ENCODE peak calls at places on chromosome 13, in six cellular contexts. S, U, K, C, P and W are unnamed samples.

GRCh38 chr13:29676535-29676934 is 81.0 kb upstream of the SLC7A1 start:
- DNase-seq in S (no peak), U (peak; percentile 82), K (peak; percentile 9), C (no peak), P (no peak), W (no peak)

GRCh38 chr13:19766637-19767036 is 16.1 kb downstream of the PSPC1 start:
- DNase-seq in S (peak; percentile 68), U (no peak), K (no peak), C (no peak), P (no peak), W (no peak)

GRCh38 chr13:97354808-97355207 is 79.2 kb upstream of the RAP2A start:
- DNase-seq in S (no peak), U (no peak), K (no peak), C (no peak), P (no peak), W (no peak)

GRCh38 chr13:49806126-49806536 is 13.6 kb upstream of the KPNA3 start:
- DNase-seq in S (no peak), U (no peak), K (no peak), C (no peak), P (no peak), W (no peak)

GRCh38 chr13:79226250-79226649 is 179.8 kb downstream of the RBM26 start:
- DNase-seq in S (no peak), U (no peak), K (no peak), C (no peak), P (no peak), W (no peak)

GRCh38 chr13:19910336-19911072 is 47.1 kb upstream of the ZMYM5 start:
- DNase-seq in S (no peak), U (peak; percentile 1), K (peak; percentile 9), C (peak; percentile 41), P (no peak), W (no peak)

GRCh38 chr13:62357887-62358645 is 942.4 kb upstream of the PCDH20 start:
- DNase-seq in S (peak; percentile 88), U (peak; percentile 12), K (peak; percentile 54), C (peak; percentile 83), P (no peak), W (peak; percentile 43)

GRCh38 chr13:27172495-27172842 is 858 bp upstream of the USP12 start:
- DNase-seq in S (no peak), U (peak; percentile 36), K (no peak), C (peak; percentile 58), P (no peak), W (no peak)

GRCh38 chr13:25899464-25899863 is 152.4 kb downstream of the SHISA2 start:
- DNase-seq in S (no peak), U (no peak), K (no peak), C (no peak), P (no peak), W (no peak)

GRCh38 chr13:91185294-91185863 is 162.1 kb upstream of the MIR17HG start:
- DNase-seq in S (peak; percentile 29), U (no peak), K (peak; percentile 46), C (peak; percentile 53), P (no peak), W (peak; percentile 10)

GRCh38 chr13:44854264-44855060 is 134.8 kb downstream of the NUFIP1 start:
- DNase-seq in S (peak; percentile 40), U (no peak), K (no peak), C (no peak), P (no peak), W (no peak)

GRCh38 chr13:24899601-24900000 is 135.6 kb downstream of the RNF17 start:
- DNase-seq in S (no peak), U (no peak), K (peak; percentile 51), C (peak; percentile 48), P (no peak), W (no peak)

GRCh38 chr13:74871671-74872070 is 610.3 kb downstream of the TBC1D4 start:
- DNase-seq in S (no peak), U (peak; percentile 11), K (no peak), C (no peak), P (no peak), W (peak; percentile 20)

GRCh38 chr13:31349156-31349555 is 149.4 kb downstream of the B3GLCT start:
- DNase-seq in S (no peak), U (no peak), K (no peak), C (no peak), P (no peak), W (no peak)

GRCh38 chr13:32894589-32895001 is 121.6 kb upstream of the KL start:
- DNase-seq in S (no peak), U (peak; percentile 80), K (no peak), C (peak; percentile 59), P (no peak), W (no peak)

GRCh38 chr13:44196186-44196751 is 177.4 kb upstream of the SERP2 start:
- DNase-seq in S (no peak), U (no peak), K (no peak), C (no peak), P (no peak), W (no peak)

GRCh38 chr13:73467103-73467502 is 408.3 kb downstream of the KLF5 start:
- DNase-seq in S (no peak), U (no peak), K (peak; percentile 14), C (no peak), P (no peak), W (no peak)

GRCh38 chr13:94269557-94269956 is 209.9 kb downstream of the DCT start:
- DNase-seq in S (no peak), U (no peak), K (no peak), C (no peak), P (no peak), W (no peak)

GRCh38 chr13:57632276-57633140 is 964 bp downstream of the PCDH17 start:
- DNase-seq in S (peak; percentile 57), U (no peak), K (peak; percentile 39), C (no peak), P (peak; percentile 20), W (no peak)

GRCh38 chr13:50257646-50258045 is 242.4 kb downstream of the KCNRG start:
- DNase-seq in S (no peak), U (no peak), K (no peak), C (no peak), P (no peak), W (no peak)

GRCh38 chr13:23828866-23829265 is 60.3 kb downstream of the MIPEP start:
- DNase-seq in S (no peak), U (peak; percentile 71), K (peak; percentile 36), C (peak; percentile 35), P (no peak), W (no peak)

GRCh38 chr13:82614086-82614485 is 1268.2 kb downstream of the SLITRK1 start:
- DNase-seq in S (no peak), U (no peak), K (no peak), C (no peak), P (no peak), W (no peak)

GRCh38 chr13:25214371-25215252 is 42.5 kb upstream of the AMER2 start:
- DNase-seq in S (no peak), U (peak; percentile 35), K (peak; percentile 22), C (peak; percentile 37), P (peak; percentile 48), W (no peak)

GRCh38 chr13:76939215-76939614 is 9.1 kb upstream of the ACOD1 start:
- DNase-seq in S (no peak), U (peak; percentile 60), K (no peak), C (peak; percentile 62), P (no peak), W (no peak)

GRCh38 chr13:61575941-61576340 is 160.3 kb upstream of the PCDH20 start:
- DNase-seq in S (no peak), U (no peak), K (no peak), C (no peak), P (no peak), W (no peak)

GRCh38 chr13:46329624-46330023 is 57.4 kb downstream of the RUBCNL start:
- DNase-seq in S (no peak), U (no peak), K (no peak), C (no peak), P (no peak), W (no peak)

GRCh38 chr13:111270765-111271164 is 49.7 kb upstream of the TEX29 start:
- DNase-seq in S (no peak), U (peak; percentile 38), K (peak; percentile 29), C (peak; percentile 59), P (no peak), W (no peak)

DNA sequence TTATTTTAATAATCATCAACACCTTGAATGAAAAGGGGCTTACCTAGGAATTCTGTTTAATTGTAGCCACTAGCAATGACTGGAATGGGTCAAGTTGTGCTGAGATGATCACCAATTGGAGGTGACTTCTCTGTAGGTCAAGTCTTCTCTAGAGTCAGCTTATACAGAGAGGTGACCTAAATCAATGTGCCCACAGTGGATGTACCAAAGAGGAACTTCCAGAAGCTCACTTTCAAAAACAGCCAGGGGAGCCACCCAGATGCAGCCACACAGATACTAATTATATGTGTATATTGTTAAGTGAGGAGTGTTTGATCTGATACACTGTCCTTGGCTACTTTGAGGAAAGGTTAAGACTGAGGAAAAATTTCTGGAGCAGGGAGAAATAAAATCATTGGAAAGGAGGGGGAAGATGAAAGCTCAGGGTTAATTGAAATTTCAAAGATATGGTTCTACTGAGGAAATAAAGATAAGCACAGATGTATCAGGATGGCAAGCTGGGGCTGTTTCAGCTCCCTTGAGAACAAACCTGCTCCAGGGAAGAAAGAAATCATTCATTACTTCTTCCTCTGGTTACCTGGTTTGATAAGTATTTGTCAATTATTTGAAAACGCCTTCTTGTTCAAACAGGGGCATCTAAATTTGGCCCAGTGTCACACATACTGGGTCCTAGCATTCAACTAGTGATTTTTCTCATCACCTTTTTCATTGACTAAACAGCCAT is 5.1 kb downstream of the GPR183 start:
- DNase-seq in S (no peak), U (no peak), K (no peak), C (no peak), P (no peak), W (no peak)
- TF ChIP-seq CTCF in S (no peak), U (no peak), K (no peak), C (no peak), P (no peak), W (no peak)

DNA sequence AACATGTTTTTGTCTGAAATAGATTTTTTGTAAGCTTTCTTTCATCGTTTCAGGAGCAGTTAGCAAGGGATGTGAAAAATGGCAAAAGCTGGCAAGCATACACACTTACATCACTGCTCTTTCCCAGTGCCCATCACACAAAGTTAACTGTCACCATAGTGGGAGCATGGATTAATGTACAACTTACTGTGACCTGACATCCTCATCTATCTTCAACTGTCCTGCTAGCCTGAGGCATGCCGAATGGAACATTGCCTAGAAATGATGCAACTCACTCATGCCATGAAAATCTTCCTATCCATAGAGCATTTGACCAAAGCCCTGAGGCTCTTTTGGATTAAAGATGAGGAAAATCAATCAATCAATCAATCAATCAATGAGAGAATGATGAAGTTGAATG is 491.7 kb upstream of the SLC10A2 start:
- DNase-seq in S (no peak), U (no peak), K (no peak), C (no peak), P (no peak), W (no peak)
- H3K4me3 ChIP-seq in S (no peak overlapping the region), U (no peak overlapping the region), K (no peak overlapping the region), C (no peak overlapping the region), P (no peak overlapping the region), W (no peak overlapping the region)

GRCh38 chr13:100989424-100989823 is 314.8 kb upstream of the TMTC4 start:
- DNase-seq in S (no peak), U (no peak), K (no peak), C (no peak), P (no peak), W (peak; percentile 23)
- TF ChIP-seq CTCF in S (no peak), U (no peak), K (no peak), C (no peak), P (no peak), W (peak; percentile 2)

GRCh38 chr13:80945328-80945727 is 604.4 kb upstream of the SPRY2 start:
- DNase-seq in S (peak; percentile 91), U (no peak), K (no peak), C (no peak), P (no peak), W (no peak)
- H3K4me3 ChIP-seq in S (no peak overlapping the region), U (no peak overlapping the region), K (no peak overlapping the region), C (no peak overlapping the region), P (no peak overlapping the region), W (no peak overlapping the region)